ENCODE peak calls at places on chromosome 19, in nine cellular contexts. Y, N, R, X, Q, K, P, T and V are unnamed samples.

GRCh38 chr19:5903502-5904301 is at the start of gene NDUFA11:
- DNase-seq in Y (peak), N (peak), R (peak), X (no peak), Q (no peak), K (peak), P (peak), T (no peak), V (peak)

GRCh38 chr19:46730187-46730586 is 13.3 kb upstream of the PRKD2 start:
- DNase-seq in Y (no peak), N (no peak), R (no peak), X (no peak), Q (no peak), K (no peak), P (no peak), T (no peak), V (no peak)

GRCh38 chr19:41920878-41921277 is 7.4 kb downstream of the ERFL start:
- DNase-seq in Y (no peak), N (no peak), R (no peak), X (no peak), Q (no peak), K (no peak), P (no peak), T (no peak), V (no peak)

GRCh38 chr19:53900191-53900860 is 8.8 kb upstream of the CACNG7 start:
- DNase-seq in Y (no peak), N (no peak), R (no peak), X (no peak), Q (no peak), K (peak), P (no peak), T (no peak), V (no peak)

GRCh38 chr19:53881482-53882390 is at the start of gene PRKCG:
- DNase-seq in Y (no peak), N (peak), R (no peak), X (no peak), Q (no peak), K (peak), P (peak), T (no peak), V (peak)

GRCh38 chr19:33301011-33301899 is 1.1 kb downstream of the CEBPA start:
- DNase-seq in Y (no peak), N (no peak), R (peak), X (no peak), Q (no peak), K (peak), P (no peak), T (no peak), V (no peak)

GRCh38 chr19:15479391-15480345 is at the start of gene PGLYRP2:
- DNase-seq in Y (peak), N (no peak), R (no peak), X (no peak), Q (no peak), K (peak), P (no peak), T (no peak), V (no peak)

GRCh38 chr19:10871711-10872550 is 578 bp downstream of the CARM1 start:
- DNase-seq in Y (no peak), N (peak), R (no peak), X (no peak), Q (no peak), K (peak), P (peak), T (no peak), V (peak)

GRCh38 chr19:33375760-33376159 is 2.3 kb downstream of the CEBPG start:
- DNase-seq in Y (no peak), N (no peak), R (peak), X (peak), Q (no peak), K (no peak), P (no peak), T (no peak), V (no peak)

GRCh38 chr19:48480476-48481190 is 11.5 kb downstream of the CYTH2 start:
- DNase-seq in Y (no peak), N (no peak), R (peak), X (no peak), Q (no peak), K (peak), P (peak), T (no peak), V (peak)

GRCh38 chr19:46392252-46392801 is 21.0 kb downstream of the CCDC8 start:
- DNase-seq in Y (no peak), N (no peak), R (peak), X (peak), Q (no peak), K (no peak), P (no peak), T (peak), V (no peak)

GRCh38 chr19:2661615-2662014 is 40.9 kb downstream of the GNG7 start:
- DNase-seq in Y (no peak), N (no peak), R (peak), X (no peak), Q (no peak), K (no peak), P (peak), T (no peak), V (peak)

GRCh38 chr19:41218615-41219507 is at the start of gene AXL:
- DNase-seq in Y (no peak), N (peak), R (peak), X (peak), Q (peak), K (peak), P (no peak), T (peak), V (peak)

GRCh38 chr19:49613374-49613773 is 22.4 kb downstream of the PRR12 start:
- DNase-seq in Y (no peak), N (no peak), R (peak), X (peak), Q (no peak), K (no peak), P (no peak), T (no peak), V (no peak)

GRCh38 chr19:52724701-52725514 is 9.9 kb downstream of the ZNF611 start:
- DNase-seq in Y (no peak), N (no peak), R (no peak), X (no peak), Q (no peak), K (no peak), P (no peak), T (no peak), V (no peak)

GRCh38 chr19:50778906-50779430 is 8.7 kb downstream of the GPR32 start:
- DNase-seq in Y (no peak), N (no peak), R (no peak), X (no peak), Q (no peak), K (no peak), P (no peak), T (no peak), V (no peak)

GRCh38 chr19:50928841-50929240 is 17.6 kb upstream of the KLK4 start:
- DNase-seq in Y (no peak), N (no peak), R (no peak), X (no peak), Q (no peak), K (no peak), P (no peak), T (no peak), V (no peak)

GRCh38 chr19:41310031-41310831 is at the start of gene CCDC97:
- DNase-seq in Y (peak), N (peak), R (peak), X (peak), Q (no peak), K (peak), P (peak), T (peak), V (peak)

GRCh38 chr19:53328967-53329366 is 4.6 kb upstream of the ZNF845 start:
- DNase-seq in Y (no peak), N (no peak), R (peak), X (peak), Q (no peak), K (peak), P (no peak), T (no peak), V (peak)

GRCh38 chr19:55443045-55443823 is at the start of gene SHISA7:
- DNase-seq in Y (peak), N (no peak), R (no peak), X (no peak), Q (no peak), K (no peak), P (peak), T (no peak), V (no peak)

GRCh38 chr19:56712609-56713008 is 41.1 kb upstream of the ZNF835 start:
- DNase-seq in Y (no peak), N (no peak), R (no peak), X (no peak), Q (no peak), K (no peak), P (no peak), T (no peak), V (no peak)

GRCh38 chr19:10321874-10322835 is 6.3 kb upstream of the FDX2 start:
- DNase-seq in Y (no peak), N (no peak), R (no peak), X (no peak), Q (no peak), K (no peak), P (no peak), T (no peak), V (no peak)

GRCh38 chr19:8452446-8453123 is 7.8 kb downstream of the HNRNPM start:
- DNase-seq in Y (no peak), N (no peak), R (no peak), X (no peak), Q (no peak), K (no peak), P (no peak), T (no peak), V (no peak)

GRCh38 chr19:17294051-17294891 is 9.0 kb downstream of the ABHD8 start:
- DNase-seq in Y (no peak), N (no peak), R (peak), X (no peak), Q (no peak), K (peak), P (peak), T (no peak), V (peak)

GRCh38 chr19:2779121-2779740 is 3.8 kb downstream of the SGTA start:
- DNase-seq in Y (no peak), N (no peak), R (no peak), X (no peak), Q (no peak), K (no peak), P (no peak), T (no peak), V (no peak)

GRCh38 chr19:46718934-46719551 is 2.1 kb upstream of the PRKD2 start:
- DNase-seq in Y (no peak), N (no peak), R (no peak), X (no peak), Q (no peak), K (no peak), P (no peak), T (no peak), V (no peak)

GRCh38 chr19:1027953-1028902 is 1.8 kb downstream of the CNN2 start:
- DNase-seq in Y (no peak), N (peak), R (peak), X (peak), Q (peak), K (peak), P (no peak), T (peak), V (peak)

GRCh38 chr19:39113199-39113598 is 12.4 kb upstream of the PAK4 start:
- DNase-seq in Y (no peak), N (no peak), R (no peak), X (no peak), Q (no peak), K (no peak), P (no peak), T (no peak), V (no peak)

GRCh38 chr19:55212447-55212846 is 3.1 kb upstream of the PTPRH start:
- DNase-seq in Y (no peak), N (no peak), R (peak), X (no peak), Q (no peak), K (no peak), P (peak), T (no peak), V (no peak)